ENCODE peak calls at places on chromosomes 11 and 22, in nine cellular contexts. One of them, this sample, is unnamed.

GRCh38 chr11:134515081-134515960 is 103.3 kb upstream of the B3GAT1 start:
- DNase-seq in brain microvascular endothelial cell: no peak
- DNase-seq in heart right ventricle: no peak
- DNase-seq in bronchial epithelial cell: no peak
- DNase-seq in GM12865: no peak
- DNase-seq in RWPE1: no peak
- DNase-seq in transverse colon: peak
- DNase-seq in choroid plexus epithelial cell: no peak
- DNase-seq in pancreas: no peak
- DNase-seq in this sample: peak

GRCh38 chr11:57762235-57762866 is 749 bp downstream of the CTNND1 start:
- DNase-seq in brain microvascular endothelial cell: no peak
- DNase-seq in heart right ventricle: no peak
- DNase-seq in bronchial epithelial cell: no peak
- DNase-seq in GM12865: no peak
- DNase-seq in RWPE1: peak
- DNase-seq in transverse colon: peak
- DNase-seq in choroid plexus epithelial cell: no peak
- DNase-seq in pancreas: no peak
- DNase-seq in this sample: no peak

GRCh38 chr11:134349802-134350355 is 18.1 kb downstream of the GLB1L2 start:
- DNase-seq in brain microvascular endothelial cell: no peak
- DNase-seq in heart right ventricle: no peak
- DNase-seq in bronchial epithelial cell: no peak
- DNase-seq in GM12865: no peak
- DNase-seq in RWPE1: no peak
- DNase-seq in transverse colon: peak
- DNase-seq in choroid plexus epithelial cell: no peak
- DNase-seq in pancreas: no peak
- DNase-seq in this sample: no peak

GRCh38 chr11:131372243-131372930 is 2.0 kb downstream of the NTM start:
- DNase-seq in brain microvascular endothelial cell: no peak
- DNase-seq in heart right ventricle: no peak
- DNase-seq in bronchial epithelial cell: no peak
- DNase-seq in GM12865: no peak
- DNase-seq in RWPE1: no peak
- DNase-seq in transverse colon: no peak
- DNase-seq in choroid plexus epithelial cell: no peak
- DNase-seq in pancreas: no peak
- DNase-seq in this sample: no peak

GRCh38 chr11:40444151-40444550 is 1015.3 kb downstream of the LRRC4C start:
- DNase-seq in brain microvascular endothelial cell: no peak
- DNase-seq in heart right ventricle: no peak
- DNase-seq in bronchial epithelial cell: no peak
- DNase-seq in GM12865: no peak
- DNase-seq in RWPE1: no peak
- DNase-seq in transverse colon: no peak
- DNase-seq in choroid plexus epithelial cell: no peak
- DNase-seq in pancreas: no peak
- DNase-seq in this sample: no peak

GRCh38 chr11:73734996-73735395 is 25.9 kb downstream of the RAB6A start:
- DNase-seq in brain microvascular endothelial cell: no peak
- DNase-seq in heart right ventricle: no peak
- DNase-seq in bronchial epithelial cell: peak
- DNase-seq in GM12865: no peak
- DNase-seq in RWPE1: no peak
- DNase-seq in transverse colon: no peak
- DNase-seq in choroid plexus epithelial cell: peak
- DNase-seq in pancreas: no peak
- DNase-seq in this sample: no peak

GRCh38 chr11:122882809-122883681 is 486 bp downstream of the JHY start:
- DNase-seq in brain microvascular endothelial cell: peak
- DNase-seq in heart right ventricle: peak
- DNase-seq in bronchial epithelial cell: peak
- DNase-seq in GM12865: peak
- DNase-seq in RWPE1: peak
- DNase-seq in transverse colon: peak
- DNase-seq in choroid plexus epithelial cell: peak
- DNase-seq in pancreas: peak
- DNase-seq in this sample: peak

GRCh38 chr22:30998329-30998728 is 29.3 kb downstream of the TUG1 start:
- DNase-seq in brain microvascular endothelial cell: no peak
- DNase-seq in heart right ventricle: no peak
- DNase-seq in bronchial epithelial cell: no peak
- DNase-seq in GM12865: no peak
- DNase-seq in RWPE1: no peak
- DNase-seq in transverse colon: no peak
- DNase-seq in choroid plexus epithelial cell: no peak
- DNase-seq in pancreas: no peak
- DNase-seq in this sample: no peak

GRCh38 chr22:25546751-25547150 is 17.7 kb upstream of the GRK3 start:
- DNase-seq in brain microvascular endothelial cell: no peak
- DNase-seq in heart right ventricle: no peak
- DNase-seq in bronchial epithelial cell: no peak
- DNase-seq in GM12865: no peak
- DNase-seq in RWPE1: no peak
- DNase-seq in transverse colon: no peak
- DNase-seq in choroid plexus epithelial cell: no peak
- DNase-seq in pancreas: no peak
- DNase-seq in this sample: no peak

GRCh38 chr11:116164843-116165242 is 607.9 kb downstream of the BUD13 start:
- DNase-seq in brain microvascular endothelial cell: no peak
- DNase-seq in heart right ventricle: no peak
- DNase-seq in bronchial epithelial cell: no peak
- DNase-seq in GM12865: no peak
- DNase-seq in RWPE1: no peak
- DNase-seq in transverse colon: no peak
- DNase-seq in choroid plexus epithelial cell: no peak
- DNase-seq in pancreas: no peak
- DNase-seq in this sample: no peak

GRCh38 chr22:33023119-33023827 is 34.9 kb downstream of the SYN3 start:
- DNase-seq in brain microvascular endothelial cell: no peak
- DNase-seq in heart right ventricle: no peak
- DNase-seq in bronchial epithelial cell: no peak
- DNase-seq in GM12865: no peak
- DNase-seq in RWPE1: no peak
- DNase-seq in transverse colon: no peak
- DNase-seq in choroid plexus epithelial cell: no peak
- DNase-seq in pancreas: no peak
- DNase-seq in this sample: no peak

GRCh38 chr11:12449961-12450715 is 72.8 kb downstream of the PARVA start:
- DNase-seq in brain microvascular endothelial cell: no peak
- DNase-seq in heart right ventricle: no peak
- DNase-seq in bronchial epithelial cell: peak
- DNase-seq in GM12865: no peak
- DNase-seq in RWPE1: peak
- DNase-seq in transverse colon: no peak
- DNase-seq in choroid plexus epithelial cell: peak
- DNase-seq in pancreas: no peak
- DNase-seq in this sample: no peak

GRCh38 chr22:22803285-22803853 is 84.2 kb upstream of the IGLL5 start:
- DNase-seq in brain microvascular endothelial cell: no peak
- DNase-seq in heart right ventricle: no peak
- DNase-seq in bronchial epithelial cell: no peak
- DNase-seq in GM12865: no peak
- DNase-seq in RWPE1: no peak
- DNase-seq in transverse colon: no peak
- DNase-seq in choroid plexus epithelial cell: no peak
- DNase-seq in pancreas: no peak
- DNase-seq in this sample: no peak

GRCh38 chr22:22799561-22799960 is 88.1 kb upstream of the IGLL5 start:
- DNase-seq in brain microvascular endothelial cell: no peak
- DNase-seq in heart right ventricle: no peak
- DNase-seq in bronchial epithelial cell: no peak
- DNase-seq in GM12865: no peak
- DNase-seq in RWPE1: no peak
- DNase-seq in transverse colon: no peak
- DNase-seq in choroid plexus epithelial cell: no peak
- DNase-seq in pancreas: no peak
- DNase-seq in this sample: no peak

GRCh38 chr22:22800716-22801115 is 86.9 kb upstream of the IGLL5 start:
- DNase-seq in brain microvascular endothelial cell: no peak
- DNase-seq in heart right ventricle: no peak
- DNase-seq in bronchial epithelial cell: no peak
- DNase-seq in GM12865: no peak
- DNase-seq in RWPE1: no peak
- DNase-seq in transverse colon: no peak
- DNase-seq in choroid plexus epithelial cell: no peak
- DNase-seq in pancreas: no peak
- DNase-seq in this sample: no peak

GRCh38 chr22:22798716-22799115 is 88.9 kb upstream of the IGLL5 start:
- DNase-seq in brain microvascular endothelial cell: no peak
- DNase-seq in heart right ventricle: no peak
- DNase-seq in bronchial epithelial cell: no peak
- DNase-seq in GM12865: no peak
- DNase-seq in RWPE1: no peak
- DNase-seq in transverse colon: no peak
- DNase-seq in choroid plexus epithelial cell: no peak
- DNase-seq in pancreas: no peak
- DNase-seq in this sample: no peak

DNA sequence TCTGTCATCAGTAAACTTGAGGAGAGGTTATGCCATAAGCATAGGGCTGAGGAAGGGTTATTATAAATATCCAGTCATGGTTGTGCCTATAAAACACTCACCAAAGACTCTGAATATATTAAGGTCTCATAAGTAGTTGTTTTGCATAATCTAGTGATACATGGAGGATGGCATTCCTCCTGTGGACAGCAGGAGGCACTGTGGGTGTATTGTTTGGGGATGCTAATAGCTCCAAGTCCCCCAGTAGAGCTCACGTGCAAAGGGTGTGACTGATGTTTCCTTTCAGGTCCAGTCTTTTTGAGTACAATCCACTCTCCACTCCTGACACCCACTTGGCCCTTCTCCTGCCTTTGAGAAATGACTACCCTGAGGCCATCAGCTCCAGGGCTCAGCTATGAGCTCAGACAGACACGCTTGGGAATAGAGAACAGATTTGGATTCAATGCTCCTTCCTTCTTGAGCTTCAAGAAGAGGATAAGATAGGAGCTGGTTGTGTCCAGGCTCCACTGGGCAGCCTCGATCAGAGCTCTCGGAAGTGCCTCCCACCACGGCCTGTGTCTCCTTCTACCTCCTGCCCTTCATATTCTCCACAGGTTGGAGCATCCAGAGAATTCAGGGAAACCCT is 85.2 kb upstream of the IGLL5 start:
- DNase-seq in brain microvascular endothelial cell: no peak
- DNase-seq in heart right ventricle: no peak
- DNase-seq in bronchial epithelial cell: no peak
- DNase-seq in GM12865: peak
- DNase-seq in RWPE1: no peak
- DNase-seq in transverse colon: no peak
- DNase-seq in choroid plexus epithelial cell: peak
- DNase-seq in pancreas: no peak
- DNase-seq in this sample: no peak
- TF ChIP-seq CTCF in brain microvascular endothelial cell: no peak
- TF ChIP-seq CTCF in heart right ventricle: no peak
- TF ChIP-seq CTCF in bronchial epithelial cell: no peak
- TF ChIP-seq CTCF in GM12865: peak
- TF ChIP-seq CTCF in RWPE1: no peak
- TF ChIP-seq CTCF in transverse colon: no peak
- TF ChIP-seq CTCF in choroid plexus epithelial cell: peak
- TF ChIP-seq CTCF in pancreas: no peak
- TF ChIP-seq CTCF in this sample: no peak

GRCh38 chr11:91513734-91514133 is 710.9 kb upstream of the FAT3 start:
- DNase-seq in brain microvascular endothelial cell: peak
- DNase-seq in heart right ventricle: no peak
- DNase-seq in bronchial epithelial cell: no peak
- DNase-seq in GM12865: no peak
- DNase-seq in RWPE1: no peak
- DNase-seq in transverse colon: no peak
- DNase-seq in choroid plexus epithelial cell: peak
- DNase-seq in pancreas: no peak
- DNase-seq in this sample: no peak
- TF ChIP-seq CTCF in brain microvascular endothelial cell: peak
- TF ChIP-seq CTCF in heart right ventricle: no peak
- TF ChIP-seq CTCF in bronchial epithelial cell: peak
- TF ChIP-seq CTCF in GM12865: no peak
- TF ChIP-seq CTCF in RWPE1: no peak
- TF ChIP-seq CTCF in transverse colon: no peak
- TF ChIP-seq CTCF in choroid plexus epithelial cell: peak
- TF ChIP-seq CTCF in pancreas: peak
- TF ChIP-seq CTCF in this sample: no peak

GRCh38 chr22:28002181-28002700 is 83.2 kb upstream of the PITPNB start:
- DNase-seq in brain microvascular endothelial cell: no peak
- DNase-seq in heart right ventricle: no peak
- DNase-seq in bronchial epithelial cell: no peak
- DNase-seq in GM12865: no peak
- DNase-seq in RWPE1: no peak
- DNase-seq in transverse colon: no peak
- DNase-seq in choroid plexus epithelial cell: peak
- DNase-seq in pancreas: no peak
- DNase-seq in this sample: no peak
- TF ChIP-seq CTCF in brain microvascular endothelial cell: no peak
- TF ChIP-seq CTCF in heart right ventricle: no peak
- TF ChIP-seq CTCF in bronchial epithelial cell: no peak
- TF ChIP-seq CTCF in GM12865: no peak
- TF ChIP-seq CTCF in RWPE1: no peak
- TF ChIP-seq CTCF in transverse colon: no peak
- TF ChIP-seq CTCF in choroid plexus epithelial cell: peak
- TF ChIP-seq CTCF in pancreas: no peak
- TF ChIP-seq CTCF in this sample: no peak

GRCh38 chr11:126968915-126969314 is 31.7 kb downstream of the KIRREL3 start:
- DNase-seq in brain microvascular endothelial cell: no peak
- DNase-seq in heart right ventricle: no peak
- DNase-seq in bronchial epithelial cell: peak
- DNase-seq in GM12865: peak
- DNase-seq in RWPE1: no peak
- DNase-seq in transverse colon: no peak
- DNase-seq in choroid plexus epithelial cell: no peak
- DNase-seq in pancreas: no peak
- DNase-seq in this sample: no peak
- TF ChIP-seq CTCF in brain microvascular endothelial cell: peak
- TF ChIP-seq CTCF in heart right ventricle: no peak
- TF ChIP-seq CTCF in bronchial epithelial cell: no peak
- TF ChIP-seq CTCF in GM12865: no peak
- TF ChIP-seq CTCF in RWPE1: no peak
- TF ChIP-seq CTCF in transverse colon: no peak
- TF ChIP-seq CTCF in choroid plexus epithelial cell: no peak
- TF ChIP-seq CTCF in pancreas: no peak
- TF ChIP-seq CTCF in this sample: no peak

GRCh38 chr22:28296452-28296851 is 377.4 kb upstream of the PITPNB start:
- DNase-seq in brain microvascular endothelial cell: no peak
- DNase-seq in heart right ventricle: no peak
- DNase-seq in bronchial epithelial cell: no peak
- DNase-seq in GM12865: no peak
- DNase-seq in RWPE1: no peak
- DNase-seq in transverse colon: no peak
- DNase-seq in choroid plexus epithelial cell: no peak
- DNase-seq in pancreas: no peak
- DNase-seq in this sample: no peak
- TF ChIP-seq CTCF in brain microvascular endothelial cell: no peak
- TF ChIP-seq CTCF in heart right ventricle: no peak
- TF ChIP-seq CTCF in bronchial epithelial cell: no peak
- TF ChIP-seq CTCF in GM12865: no peak
- TF ChIP-seq CTCF in RWPE1: no peak
- TF ChIP-seq CTCF in transverse colon: no peak
- TF ChIP-seq CTCF in choroid plexus epithelial cell: no peak
- TF ChIP-seq CTCF in pancreas: no peak
- TF ChIP-seq CTCF in this sample: no peak

GRCh38 chr11:1553808-1554594 is 18.1 kb downstream of the DUSP8 start:
- DNase-seq in brain microvascular endothelial cell: no peak
- DNase-seq in heart right ventricle: no peak
- DNase-seq in bronchial epithelial cell: no peak
- DNase-seq in GM12865: no peak
- DNase-seq in RWPE1: no peak
- DNase-seq in transverse colon: peak
- DNase-seq in choroid plexus epithelial cell: no peak
- DNase-seq in pancreas: peak
- DNase-seq in this sample: no peak
- TF ChIP-seq CTCF in brain microvascular endothelial cell: no peak
- TF ChIP-seq CTCF in heart right ventricle: no peak
- TF ChIP-seq CTCF in bronchial epithelial cell: peak
- TF ChIP-seq CTCF in GM12865: no peak
- TF ChIP-seq CTCF in RWPE1: no peak
- TF ChIP-seq CTCF in transverse colon: peak
- TF ChIP-seq CTCF in choroid plexus epithelial cell: no peak
- TF ChIP-seq CTCF in pancreas: peak
- TF ChIP-seq CTCF in this sample: no peak

This sample was measured in activated B cell treated with CpG ODN at 0.5 μM for 24 hours.